ENCODE peak calls at places on chromosome 16, in six cellular contexts. One of them, this sample, is unnamed.

GRCh38 chr16:10521681-10522274 is 58.6 kb downstream of the EMP2 start:
- DNase-seq in NCI-H774: peak
- DNase-seq in AG09319: peak
- DNase-seq in iris pigment epithelial cell: peak
- DNase-seq in amygdala: no peak
- DNase-seq in AG08395: peak
- DNase-seq in this sample: no peak

GRCh38 chr16:6484121-6484520 is 848.5 kb upstream of the RBFOX1 start:
- DNase-seq in AG08395: no peak
- DNase-seq in iris pigment epithelial cell: no peak
- DNase-seq in AG09319: no peak
- DNase-seq in NCI-H774: no peak
- DNase-seq in amygdala: no peak
- DNase-seq in this sample: no peak

GRCh38 chr16:12426122-12426521 is 377.6 kb downstream of the CPPED1 start:
- DNase-seq in amygdala: no peak
- DNase-seq in AG09319: no peak
- DNase-seq in NCI-H774: no peak
- DNase-seq in iris pigment epithelial cell: peak
- DNase-seq in AG08395: peak
- DNase-seq in this sample: no peak

GRCh38 chr16:82061861-82062525 is 26.9 kb downstream of the HSD17B2 start:
- DNase-seq in AG09319: no peak
- DNase-seq in amygdala: no peak
- DNase-seq in iris pigment epithelial cell: peak
- DNase-seq in NCI-H774: no peak
- DNase-seq in AG08395: no peak
- DNase-seq in this sample: peak

GRCh38 chr16:19168173-19169080 is at the start of gene SYT17:
- DNase-seq in iris pigment epithelial cell: no peak
- DNase-seq in AG09319: no peak
- DNase-seq in AG08395: no peak
- DNase-seq in amygdala: peak
- DNase-seq in NCI-H774: peak
- DNase-seq in this sample: no peak

GRCh38 chr16:81181013-81181720 is 57.3 kb upstream of the BCO1 start:
- DNase-seq in AG08395: peak
- DNase-seq in iris pigment epithelial cell: peak
- DNase-seq in amygdala: no peak
- DNase-seq in NCI-H774: no peak
- DNase-seq in AG09319: peak
- DNase-seq in this sample: peak

GRCh38 chr16:54934536-54935410 is 4.1 kb downstream of the IRX5 start:
- DNase-seq in AG08395: no peak
- DNase-seq in iris pigment epithelial cell: no peak
- DNase-seq in NCI-H774: no peak
- DNase-seq in AG09319: no peak
- DNase-seq in amygdala: no peak
- DNase-seq in this sample: no peak

GRCh38 chr16:19639986-19640421 is 78.0 kb downstream of the KNOP1 start:
- DNase-seq in iris pigment epithelial cell: no peak
- DNase-seq in amygdala: no peak
- DNase-seq in AG09319: no peak
- DNase-seq in AG08395: no peak
- DNase-seq in NCI-H774: no peak
- DNase-seq in this sample: no peak

GRCh38 chr16:57143125-57143965 is 42.5 kb downstream of the PSME3IP1 start:
- DNase-seq in AG08395: no peak
- DNase-seq in iris pigment epithelial cell: no peak
- DNase-seq in AG09319: no peak
- DNase-seq in amygdala: peak
- DNase-seq in NCI-H774: no peak
- DNase-seq in this sample: no peak

GRCh38 chr16:85028638-85029412 is 1.2 kb downstream of the KIAA0513 start:
- DNase-seq in amygdala: no peak
- DNase-seq in AG08395: peak
- DNase-seq in AG09319: no peak
- DNase-seq in NCI-H774: no peak
- DNase-seq in iris pigment epithelial cell: peak
- DNase-seq in this sample: peak

GRCh38 chr16:66490774-66491715 is 58.9 kb downstream of the TK2 start:
- DNase-seq in amygdala: no peak
- DNase-seq in AG09319: no peak
- DNase-seq in iris pigment epithelial cell: no peak
- DNase-seq in AG08395: no peak
- DNase-seq in NCI-H774: no peak
- DNase-seq in this sample: no peak

GRCh38 chr16:4214215-4214621 is 27.7 kb downstream of the SRL start:
- DNase-seq in AG08395: peak
- DNase-seq in NCI-H774: no peak
- DNase-seq in iris pigment epithelial cell: peak
- DNase-seq in amygdala: no peak
- DNase-seq in AG09319: peak
- DNase-seq in this sample: no peak

GRCh38 chr16:85515830-85516397 is 97.2 kb upstream of the GSE1 start:
- DNase-seq in iris pigment epithelial cell: no peak
- DNase-seq in amygdala: no peak
- DNase-seq in NCI-H774: no peak
- DNase-seq in AG08395: no peak
- DNase-seq in AG09319: no peak
- DNase-seq in this sample: no peak

GRCh38 chr16:15041260-15042011 is 14.4 kb downstream of the NTAN1 start:
- DNase-seq in NCI-H774: no peak
- DNase-seq in AG08395: peak
- DNase-seq in iris pigment epithelial cell: peak
- DNase-seq in AG09319: peak
- DNase-seq in amygdala: peak
- DNase-seq in this sample: no peak

GRCh38 chr16:76766538-76766937 is 424.5 kb upstream of the MON1B start:
- DNase-seq in AG09319: no peak
- DNase-seq in NCI-H774: no peak
- DNase-seq in iris pigment epithelial cell: no peak
- DNase-seq in AG08395: no peak
- DNase-seq in amygdala: no peak
- DNase-seq in this sample: no peak

GRCh38 chr16:77868478-77868877 is 80.1 kb downstream of the VAT1L start:
- DNase-seq in AG09319: no peak
- DNase-seq in iris pigment epithelial cell: no peak
- DNase-seq in NCI-H774: no peak
- DNase-seq in AG08395: no peak
- DNase-seq in amygdala: no peak
- DNase-seq in this sample: peak

GRCh38 chr16:75064403-75065148 is 52.0 kb downstream of the LDHD start:
- DNase-seq in NCI-H774: no peak
- DNase-seq in AG08395: no peak
- DNase-seq in iris pigment epithelial cell: no peak
- DNase-seq in amygdala: no peak
- DNase-seq in AG09319: no peak
- DNase-seq in this sample: peak

This sample was measured in DMS153.